ENCODE peak calls at places on chromosomes 7 and 10, in four cellular contexts. C is IMR-90, E is mesendoderm, A is H1. R is an unnamed sample.

GRCh38 chr7:12493866-12494265 is 76.7 kb upstream of the SCIN start:
- DNase-seq in C (no peak), E (no peak), A (no peak), R (no peak)

GRCh38 chr10:80433134-80433533 is 21.0 kb upstream of the TSPAN14 start:
- DNase-seq in C (no peak), E (no peak), A (no peak), R (no peak)

GRCh38 chr10:33094263-33095051 is 136.4 kb upstream of the ITGB1 start:
- DNase-seq in C (no peak), E (no peak), A (no peak), R (no peak)

GRCh38 chr7:138431517-138431916 is 28.5 kb upstream of the TRIM24 start:
- DNase-seq in C (no peak), E (peak; percentile 6), A (no peak), R (no peak)

GRCh38 chr7:17520941-17521340 is 222.5 kb downstream of the AHR start:
- DNase-seq in C (peak; percentile 49), E (no peak), A (no peak), R (no peak)

GRCh38 chr7:99794585-99795502 is 10.9 kb upstream of the CYP3A4 start:
- DNase-seq in C (no peak), E (no peak), A (no peak), R (no peak)

GRCh38 chr7:130032698-130033097 is 18.5 kb downstream of the ZC3HC1 start:
- DNase-seq in C (no peak), E (no peak), A (no peak), R (no peak)

GRCh38 chr7:148121426-148121825 is 469.1 kb upstream of the C7orf33 start:
- DNase-seq in C (no peak), E (no peak), A (no peak), R (no peak)

GRCh38 chr7:123939784-123940183 is 14.7 kb downstream of the SPAM1 start:
- DNase-seq in C (no peak), E (no peak), A (no peak), R (no peak)

GRCh38 chr7:55887786-55888185 is 530 bp downstream of the ZNF713 start:
- DNase-seq in C (no peak), E (peak; percentile 8), A (no peak), R (no peak)

GRCh38 chr7:98202367-98203195 is 8.7 kb upstream of the BHLHA15 start:
- DNase-seq in C (no peak), E (no peak), A (no peak), R (no peak)

GRCh38 chr7:41696323-41696916 is 6.5 kb downstream of the INHBA start:
- DNase-seq in C (peak; percentile 88), E (peak; percentile 89), A (peak; percentile 72), R (peak; percentile 81)

GRCh38 chr10:86674912-86675311 is 6.6 kb downstream of the LDB3 start:
- DNase-seq in C (no peak), E (no peak), A (no peak), R (no peak)
- H4K8ac ChIP-seq in C (no peak overlapping the region), E (no peak overlapping the region), A (no peak overlapping the region), R (no peak overlapping the region)

GRCh38 chr7:70695804-70696104 is 436.2 kb upstream of the GALNT17 start:
- DNase-seq in C (no peak), E (peak; percentile 52), A (no peak), R (no peak)

GRCh38 chr7:70694909-70695803 is 436.8 kb upstream of the GALNT17 start:
- DNase-seq in C (peak; percentile 19), E (peak; percentile 59), A (no peak), R (no peak)

GRCh38 chr7:70694357-70694908 is 437.5 kb upstream of the GALNT17 start:
- DNase-seq in C (peak; percentile 28), E (peak; percentile 67), A (no peak), R (no peak)

GRCh38 chr7:70693690-70694356 is 438.1 kb upstream of the GALNT17 start:
- DNase-seq in C (peak; percentile 44), E (peak; percentile 83), A (no peak), R (peak; percentile 77)

DNA sequence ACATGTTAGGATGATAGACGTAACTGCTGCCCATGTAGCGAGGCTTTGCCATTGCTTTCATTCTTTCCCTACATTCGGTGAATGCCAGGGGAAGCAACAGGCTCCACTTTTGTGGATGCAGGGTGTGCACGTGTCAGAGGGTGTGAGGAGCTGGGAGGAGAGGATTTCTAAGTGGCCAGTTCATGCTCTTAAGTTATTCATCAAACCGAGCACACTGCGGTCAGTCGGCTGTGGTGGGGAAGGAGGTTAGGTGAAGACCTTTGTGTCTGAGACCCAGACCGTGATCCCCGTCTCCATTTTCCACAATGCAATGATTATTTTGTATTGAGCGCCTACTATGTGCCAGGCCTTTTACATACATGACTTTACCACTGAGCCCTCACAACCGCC is 438.6 kb upstream of the GALNT17 start:
- DNase-seq in C (no peak), E (no peak), A (no peak), R (no peak)
- H3K9ac ChIP-seq in C (no peak overlapping the region), E (peak overlapping the region; percentile 60), A (peak overlapping the region; percentile 5), R (no peak overlapping the region)

GRCh38 chr10:11015371-11015934 is 2.2 kb upstream of the CELF2 start:
- DNase-seq in C (no peak), E (no peak), A (no peak), R (no peak)
- H3K56ac ChIP-seq in C (no peak overlapping the region), E (no peak overlapping the region), A (no peak overlapping the region), R (no peak overlapping the region)

GRCh38 chr10:72030762-72031543 is 57.4 kb downstream of the SPOCK2 start:
- DNase-seq in C (no peak), E (no peak), A (no peak), R (no peak)
- H4K8ac ChIP-seq in C (no peak overlapping the region), E (no peak overlapping the region), A (no peak overlapping the region), R (no peak overlapping the region)

DNA sequence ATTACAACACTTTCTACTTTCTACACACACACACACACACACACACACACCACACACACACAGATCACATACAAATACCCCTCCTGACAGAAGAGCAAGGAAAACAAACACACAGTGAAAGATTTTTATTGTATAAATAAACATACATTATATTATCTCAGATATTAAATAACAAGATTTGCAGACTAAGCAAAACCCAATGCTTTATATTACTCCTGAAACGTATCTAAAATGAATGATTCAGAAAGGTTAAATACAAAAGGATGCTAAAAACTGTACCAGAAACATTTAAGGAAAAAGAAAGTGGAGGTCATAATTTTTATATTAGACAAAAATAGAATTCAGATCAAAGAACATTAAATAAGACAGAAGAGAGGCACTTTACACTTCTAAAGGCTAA is 208.3 kb upstream of the NPSR1 start:
- DNase-seq in C (no peak), E (no peak), A (no peak), R (no peak)
- H3K9ac ChIP-seq in C (no peak overlapping the region), E (no peak overlapping the region), A (no peak overlapping the region), R (no peak overlapping the region)

DNA sequence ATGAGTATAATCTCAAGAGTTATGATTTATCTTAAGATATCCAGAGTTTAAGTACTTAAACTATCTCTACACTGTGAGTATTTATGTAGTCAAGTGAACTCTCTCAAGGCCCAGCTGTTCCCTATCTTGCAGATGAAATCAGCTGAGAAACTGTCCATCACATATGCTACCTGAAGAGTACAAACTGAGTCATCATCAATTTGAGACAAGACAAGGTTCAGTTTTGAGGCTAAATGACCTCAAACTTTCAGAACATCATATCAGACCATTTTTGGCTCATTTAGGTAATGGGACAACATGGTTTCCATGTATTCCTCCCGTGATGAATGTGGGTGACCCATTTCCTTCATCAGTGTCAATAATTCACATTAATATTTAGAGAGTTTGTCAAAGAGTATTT is 53.1 kb upstream of the AUTS2 start:
- DNase-seq in C (no peak), E (no peak), A (no peak), R (no peak)
- H3K56ac ChIP-seq in C (no peak overlapping the region), E (no peak overlapping the region), A (no peak overlapping the region), R (no peak overlapping the region)

GRCh38 chr10:71623098-71623985 is 96.2 kb downstream of the C10orf105 start:
- DNase-seq in C (peak; percentile 24), E (peak; percentile 68), A (no peak), R (peak; percentile 66)
- H4K8ac ChIP-seq in C (no peak overlapping the region), E (no peak overlapping the region), A (peak overlapping the region; percentile 42), R (no peak overlapping the region)